ENCODE peak calls at places on chromosomes 6 and 20, in seven cellular contexts. One of them, this sample, is unnamed. For H3K4me1 and H3K9me2, the result is how much of the 10 kb centered on the place peaks cover.

GRCh38 chr6:90151827-90152449 is 144.7 kb downstream of the BACH2 start:
- DNase-seq in hepatocyte: no peak
- DNase-seq in SK-N-SH: no peak
- DNase-seq in PC-3: no peak
- DNase-seq in PC-9: no peak
- DNase-seq in GM23338: no peak
- DNase-seq in GM23248: no peak
- DNase-seq in this sample: no peak

GRCh38 chr6:125746019-125746414 is 3.4 kb upstream of the HEY2 start:
- DNase-seq in hepatocyte: no peak
- DNase-seq in SK-N-SH: no peak
- DNase-seq in PC-3: no peak
- DNase-seq in PC-9: no peak
- DNase-seq in GM23338: peak
- DNase-seq in GM23248: no peak
- DNase-seq in this sample: no peak

GRCh38 chr6:129183681-129184216 is 300.8 kb downstream of the LAMA2 start:
- DNase-seq in hepatocyte: peak
- DNase-seq in SK-N-SH: no peak
- DNase-seq in PC-3: peak
- DNase-seq in PC-9: no peak
- DNase-seq in GM23338: no peak
- DNase-seq in GM23248: peak
- DNase-seq in this sample: no peak

GRCh38 chr6:105015482-105015881 is 58.6 kb downstream of the LIN28B start:
- DNase-seq in hepatocyte: no peak
- DNase-seq in SK-N-SH: no peak
- DNase-seq in PC-3: peak
- DNase-seq in PC-9: no peak
- DNase-seq in GM23338: no peak
- DNase-seq in GM23248: peak
- DNase-seq in this sample: no peak

GRCh38 chr6:53544050-53544499 is 826 bp downstream of the GCLC start:
- DNase-seq in hepatocyte: peak
- DNase-seq in SK-N-SH: no peak
- DNase-seq in PC-3: peak
- DNase-seq in PC-9: no peak
- DNase-seq in GM23338: peak
- DNase-seq in GM23248: peak
- DNase-seq in this sample: peak

GRCh38 chr6:156557269-156557885 is 219.8 kb upstream of the ARID1B start:
- DNase-seq in hepatocyte: peak
- DNase-seq in SK-N-SH: no peak
- DNase-seq in PC-3: peak
- DNase-seq in PC-9: no peak
- DNase-seq in GM23338: peak
- DNase-seq in GM23248: peak
- DNase-seq in this sample: no peak

GRCh38 chr20:36824142-36824940 is 50.8 kb upstream of the DSN1 start:
- DNase-seq in hepatocyte: no peak
- DNase-seq in SK-N-SH: no peak
- DNase-seq in PC-3: peak
- DNase-seq in PC-9: peak
- DNase-seq in GM23338: no peak
- DNase-seq in GM23248: peak
- DNase-seq in this sample: no peak

GRCh38 chr20:9409981-9410380 is 104.4 kb upstream of the LAMP5 start:
- DNase-seq in hepatocyte: no peak
- DNase-seq in SK-N-SH: no peak
- DNase-seq in PC-3: peak
- DNase-seq in PC-9: no peak
- DNase-seq in GM23338: no peak
- DNase-seq in GM23248: peak
- DNase-seq in this sample: no peak

GRCh38 chr20:38373231-38373867 is 27.1 kb downstream of the LBP start:
- DNase-seq in hepatocyte: peak
- DNase-seq in SK-N-SH: no peak
- DNase-seq in PC-3: no peak
- DNase-seq in PC-9: no peak
- DNase-seq in GM23338: no peak
- DNase-seq in GM23248: no peak
- DNase-seq in this sample: no peak

GRCh38 chr20:8043687-8044278 is 24.2 kb upstream of the TMX4 start:
- DNase-seq in hepatocyte: peak
- DNase-seq in SK-N-SH: peak
- DNase-seq in PC-3: peak
- DNase-seq in PC-9: peak
- DNase-seq in GM23338: peak
- DNase-seq in GM23248: peak
- DNase-seq in this sample: peak

GRCh38 chr6:107080036-107080435 is 35.3 kb downstream of the BEND3 start:
- DNase-seq in hepatocyte: no peak
- DNase-seq in SK-N-SH: no peak
- DNase-seq in PC-3: peak
- DNase-seq in PC-9: no peak
- DNase-seq in GM23338: peak
- DNase-seq in GM23248: no peak
- DNase-seq in this sample: no peak

GRCh38 chr6:7143161-7143974 is 35.6 kb downstream of the RREB1 start:
- DNase-seq in hepatocyte: peak
- DNase-seq in SK-N-SH: no peak
- DNase-seq in PC-3: no peak
- DNase-seq in PC-9: no peak
- DNase-seq in GM23338: no peak
- DNase-seq in GM23248: peak
- DNase-seq in this sample: peak

GRCh38 chr6:105676837-105677236 is 274.0 kb upstream of the PREP start:
- DNase-seq in hepatocyte: no peak
- DNase-seq in SK-N-SH: no peak
- DNase-seq in PC-3: no peak
- DNase-seq in PC-9: no peak
- DNase-seq in GM23338: no peak
- DNase-seq in GM23248: no peak
- DNase-seq in this sample: no peak

GRCh38 chr20:14331671-14332070 is 5.7 kb downstream of the FLRT3 start:
- DNase-seq in hepatocyte: peak
- DNase-seq in SK-N-SH: no peak
- DNase-seq in PC-3: no peak
- DNase-seq in PC-9: no peak
- DNase-seq in GM23338: no peak
- DNase-seq in GM23248: no peak
- DNase-seq in this sample: no peak

GRCh38 chr6:106359989-106360409 is 518 bp upstream of the CRYBG1 start:
- DNase-seq in hepatocyte: no peak
- DNase-seq in SK-N-SH: no peak
- DNase-seq in PC-3: no peak
- DNase-seq in PC-9: no peak
- DNase-seq in GM23338: no peak
- DNase-seq in GM23248: no peak
- DNase-seq in this sample: no peak

GRCh38 chr6:71248306-71248705 is 40.3 kb upstream of the OGFRL1 start:
- DNase-seq in hepatocyte: peak
- DNase-seq in SK-N-SH: no peak
- DNase-seq in PC-3: peak
- DNase-seq in PC-9: no peak
- DNase-seq in GM23338: peak
- DNase-seq in GM23248: peak
- DNase-seq in this sample: no peak

GRCh38 chr6:21969192-21969591 is 327.6 kb downstream of the PRL start:
- DNase-seq in hepatocyte: no peak
- DNase-seq in SK-N-SH: no peak
- DNase-seq in PC-3: no peak
- DNase-seq in PC-9: no peak
- DNase-seq in GM23338: no peak
- DNase-seq in GM23248: no peak
- DNase-seq in this sample: no peak

GRCh38 chr6:148745926-148746325 is 904 bp upstream of the UST start:
- DNase-seq in hepatocyte: no peak
- DNase-seq in SK-N-SH: no peak
- DNase-seq in PC-3: peak
- DNase-seq in PC-9: no peak
- DNase-seq in GM23338: no peak
- DNase-seq in GM23248: peak
- DNase-seq in this sample: no peak

GRCh38 chr6:17519120-17519519 is 81.0 kb upstream of the FAM8A1 start:
- DNase-seq in hepatocyte: no peak
- DNase-seq in SK-N-SH: no peak
- DNase-seq in PC-3: no peak
- DNase-seq in PC-9: no peak
- DNase-seq in GM23338: no peak
- DNase-seq in GM23248: peak
- DNase-seq in this sample: no peak

GRCh38 chr20:1569417-1569861 is 11.9 kb upstream of the SIRPD start:
- DNase-seq in hepatocyte: peak
- DNase-seq in SK-N-SH: no peak
- DNase-seq in PC-3: peak
- DNase-seq in PC-9: peak
- DNase-seq in GM23338: no peak
- DNase-seq in GM23248: peak
- DNase-seq in this sample: no peak

GRCh38 chr6:7262037-7262461 is 51.0 kb downstream of the SSR1 start:
- DNase-seq in hepatocyte: peak
- DNase-seq in SK-N-SH: no peak
- DNase-seq in PC-3: no peak
- DNase-seq in PC-9: peak
- DNase-seq in GM23338: peak
- DNase-seq in GM23248: no peak
- DNase-seq in this sample: no peak

GRCh38 chr6:157789861-157790260 is 33.2 kb upstream of the SNX9 start:
- DNase-seq in hepatocyte: no peak
- DNase-seq in SK-N-SH: no peak
- DNase-seq in PC-3: no peak
- DNase-seq in PC-9: no peak
- DNase-seq in GM23338: peak
- DNase-seq in GM23248: no peak
- DNase-seq in this sample: no peak

GRCh38 chr6:158648682-158649131 is 1.1 kb upstream of the SYTL3 start:
- DNase-seq in hepatocyte: peak
- DNase-seq in SK-N-SH: no peak
- DNase-seq in PC-3: peak
- DNase-seq in PC-9: no peak
- DNase-seq in GM23338: no peak
- DNase-seq in GM23248: peak
- DNase-seq in this sample: no peak

GRCh38 chr6:118618676-118619377 is 32.6 kb downstream of the CEP85L start:
- DNase-seq in hepatocyte: peak
- DNase-seq in SK-N-SH: peak
- DNase-seq in PC-3: peak
- DNase-seq in PC-9: peak
- DNase-seq in GM23338: peak
- DNase-seq in GM23248: peak
- DNase-seq in this sample: peak

GRCh38 chr20:2914160-2914559 is 40.9 kb downstream of the PTPRA start:
- DNase-seq in hepatocyte: peak
- DNase-seq in SK-N-SH: no peak
- DNase-seq in PC-3: peak
- DNase-seq in PC-9: no peak
- DNase-seq in GM23338: no peak
- DNase-seq in GM23248: no peak
- DNase-seq in this sample: no peak

GRCh38 chr6:168053086-168053956 is 25.7 kb downstream of the FRMD1 start:
- DNase-seq in hepatocyte: no peak
- DNase-seq in SK-N-SH: no peak
- DNase-seq in PC-3: no peak
- DNase-seq in PC-9: no peak
- DNase-seq in GM23338: no peak
- DNase-seq in GM23248: no peak
- DNase-seq in this sample: no peak

GRCh38 chr6:89048985-89049384 is 31.6 kb upstream of the PNRC1 start:
- DNase-seq in hepatocyte: peak
- DNase-seq in SK-N-SH: no peak
- DNase-seq in PC-3: peak
- DNase-seq in PC-9: no peak
- DNase-seq in GM23338: no peak
- DNase-seq in GM23248: peak
- DNase-seq in this sample: no peak
- H2AFZ ChIP-seq in hepatocyte: no peak
- H2AFZ ChIP-seq in SK-N-SH: peak
- H2AFZ ChIP-seq in PC-3: no peak
- H2AFZ ChIP-seq in PC-9: no peak
- H2AFZ ChIP-seq in GM23338: no peak
- H2AFZ ChIP-seq in GM23248: no peak
- H2AFZ ChIP-seq in this sample: no peak

DNA sequence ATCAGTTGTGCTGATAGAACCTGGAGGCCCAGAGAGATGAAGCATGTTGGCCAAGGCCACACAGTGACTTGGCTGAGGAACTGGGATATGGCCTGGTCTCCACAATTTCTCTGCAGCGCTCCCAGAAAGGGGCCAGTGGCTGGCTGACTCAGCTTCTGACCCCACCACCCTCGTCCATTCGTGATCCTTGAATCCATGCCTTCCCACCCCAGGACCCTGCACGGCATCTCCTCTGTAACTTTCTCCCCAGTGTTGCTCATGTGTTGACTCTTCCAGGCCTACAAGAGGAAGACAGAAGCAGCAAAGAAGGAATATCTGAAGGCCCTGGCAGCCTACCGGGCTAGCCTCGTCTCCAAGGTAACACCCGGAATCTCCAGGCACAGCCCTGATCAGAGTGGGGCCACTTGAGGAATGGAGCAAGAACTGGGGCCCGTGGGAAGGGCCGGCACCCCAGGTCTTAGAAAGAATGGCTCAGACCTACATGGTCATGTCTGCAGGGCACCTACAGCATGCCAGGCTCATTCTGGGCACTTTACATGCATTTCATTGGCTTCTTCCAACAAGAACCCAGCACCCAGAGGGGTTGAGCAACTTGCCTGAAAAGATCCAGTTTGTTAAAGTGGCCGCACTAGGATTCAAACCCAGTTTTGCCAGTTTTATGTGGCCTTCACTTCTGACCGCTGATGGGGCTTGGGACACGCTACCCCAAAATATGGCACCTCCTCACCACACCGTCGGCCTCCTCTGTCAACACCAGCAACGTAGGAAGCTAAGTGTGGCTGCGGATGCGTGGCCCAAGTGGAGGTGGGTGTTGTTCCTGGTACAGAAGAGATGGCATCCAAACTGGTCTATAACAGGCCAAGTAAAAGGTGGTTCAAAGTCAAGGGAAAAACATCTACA is 122.2 kb downstream of the JPH2 start:
- DNase-seq in hepatocyte: no peak
- DNase-seq in SK-N-SH: no peak
- DNase-seq in PC-3: no peak
- DNase-seq in PC-9: no peak
- DNase-seq in GM23338: no peak
- DNase-seq in GM23248: no peak
- DNase-seq in this sample: no peak
- H3K4me1 ChIP-seq in hepatocyte: under half
- H3K4me1 ChIP-seq in SK-N-SH: under half
- H3K4me1 ChIP-seq in PC-3: under half
- H3K4me1 ChIP-seq in PC-9: under half
- H3K4me1 ChIP-seq in GM23338: under half
- H3K4me1 ChIP-seq in GM23248: under half
- H3K4me1 ChIP-seq in this sample: under half

GRCh38 chr20:32989507-32990283 is 14.5 kb downstream of the SUN5 start:
- DNase-seq in hepatocyte: no peak
- DNase-seq in SK-N-SH: no peak
- DNase-seq in PC-3: no peak
- DNase-seq in PC-9: no peak
- DNase-seq in GM23338: no peak
- DNase-seq in GM23248: no peak
- DNase-seq in this sample: no peak
- H3K9me2 ChIP-seq in hepatocyte: under half
- H3K9me2 ChIP-seq in SK-N-SH: under half
- H3K9me2 ChIP-seq in PC-3: under half
- H3K9me2 ChIP-seq in PC-9: under half
- H3K9me2 ChIP-seq in GM23338: under half
- H3K9me2 ChIP-seq in GM23248: under half
- H3K9me2 ChIP-seq in this sample: under half

GRCh38 chr6:154689654-154690053 is 43.6 kb upstream of the SCAF8 start:
- DNase-seq in hepatocyte: no peak
- DNase-seq in SK-N-SH: no peak
- DNase-seq in PC-3: no peak
- DNase-seq in PC-9: no peak
- DNase-seq in GM23338: no peak
- DNase-seq in GM23248: no peak
- DNase-seq in this sample: no peak
- H2AFZ ChIP-seq in hepatocyte: no peak
- H2AFZ ChIP-seq in SK-N-SH: no peak
- H2AFZ ChIP-seq in PC-3: no peak
- H2AFZ ChIP-seq in PC-9: no peak
- H2AFZ ChIP-seq in GM23338: no peak
- H2AFZ ChIP-seq in GM23248: no peak
- H2AFZ ChIP-seq in this sample: no peak

This sample was measured in MM.1S.